ENCODE peak calls at places on chromosomes 7 and 10, in four cellular contexts. One of them, this sample, is unnamed.

GRCh38 chr7:55107946-55108345 is 89.1 kb downstream of the EGFR start:
- DNase-seq in cardiac muscle cell: no peak
- DNase-seq in right atrium auricular region: no peak
- DNase-seq in CD8-positive, alpha-beta memory T cell: no peak
- DNase-seq in this sample: no peak

GRCh38 chr7:70152313-70152712 is 554.0 kb downstream of the AUTS2 start:
- DNase-seq in cardiac muscle cell: no peak
- DNase-seq in right atrium auricular region: no peak
- DNase-seq in CD8-positive, alpha-beta memory T cell: no peak
- DNase-seq in this sample: no peak

GRCh38 chr10:36880898-36881297 is 244.5 kb upstream of the ANKRD30A start:
- DNase-seq in cardiac muscle cell: peak; percentile 35
- DNase-seq in right atrium auricular region: no peak
- DNase-seq in CD8-positive, alpha-beta memory T cell: no peak
- DNase-seq in this sample: no peak

GRCh38 chr7:139620676-139621344 is 97.3 kb downstream of the CLEC2L start:
- DNase-seq in cardiac muscle cell: peak; percentile 48
- DNase-seq in right atrium auricular region: no peak
- DNase-seq in CD8-positive, alpha-beta memory T cell: no peak
- DNase-seq in this sample: peak; percentile 40

GRCh38 chr7:98286701-98287485 is 5.4 kb downstream of the BRI3 start:
- DNase-seq in cardiac muscle cell: peak; percentile 36
- DNase-seq in right atrium auricular region: no peak
- DNase-seq in CD8-positive, alpha-beta memory T cell: no peak
- DNase-seq in this sample: peak; percentile 64

GRCh38 chr7:122248472-122248871 is 56.1 kb downstream of the FEZF1 start:
- DNase-seq in cardiac muscle cell: no peak
- DNase-seq in right atrium auricular region: no peak
- DNase-seq in CD8-positive, alpha-beta memory T cell: no peak
- DNase-seq in this sample: no peak

GRCh38 chr10:44935961-44936285 is 23.7 kb upstream of the RASSF4 start:
- DNase-seq in cardiac muscle cell: no peak
- DNase-seq in right atrium auricular region: no peak
- DNase-seq in CD8-positive, alpha-beta memory T cell: no peak
- DNase-seq in this sample: no peak

GRCh38 chr7:135213831-135214230 is 2.5 kb upstream of the WDR91 start:
- DNase-seq in cardiac muscle cell: no peak
- DNase-seq in right atrium auricular region: no peak
- DNase-seq in CD8-positive, alpha-beta memory T cell: no peak
- DNase-seq in this sample: no peak

GRCh38 chr7:111383133-111383532 is 179.2 kb downstream of the IMMP2L start:
- DNase-seq in cardiac muscle cell: no peak
- DNase-seq in right atrium auricular region: no peak
- DNase-seq in CD8-positive, alpha-beta memory T cell: no peak
- DNase-seq in this sample: no peak

GRCh38 chr7:131546126-131546525 is 10.3 kb downstream of the PODXL start:
- DNase-seq in cardiac muscle cell: no peak
- DNase-seq in right atrium auricular region: no peak
- DNase-seq in CD8-positive, alpha-beta memory T cell: no peak
- DNase-seq in this sample: peak; percentile 75

GRCh38 chr10:93541402-93542357 is 24.8 kb upstream of the FFAR4 start:
- DNase-seq in cardiac muscle cell: peak; percentile 63
- DNase-seq in right atrium auricular region: no peak
- DNase-seq in CD8-positive, alpha-beta memory T cell: no peak
- DNase-seq in this sample: peak; percentile 55

GRCh38 chr7:7706556-7706955 is 11.9 kb downstream of the RPA3 start:
- DNase-seq in cardiac muscle cell: no peak
- DNase-seq in right atrium auricular region: no peak
- DNase-seq in CD8-positive, alpha-beta memory T cell: no peak
- DNase-seq in this sample: no peak

GRCh38 chr7:110296321-110296720 is 794.6 kb upstream of the LRRN3 start:
- DNase-seq in cardiac muscle cell: no peak
- DNase-seq in right atrium auricular region: no peak
- DNase-seq in CD8-positive, alpha-beta memory T cell: no peak
- DNase-seq in this sample: no peak

GRCh38 chr7:2233876-2234275 is 1.1 kb upstream of the MAD1L1 start:
- DNase-seq in cardiac muscle cell: no peak
- DNase-seq in right atrium auricular region: no peak
- DNase-seq in CD8-positive, alpha-beta memory T cell: no peak
- DNase-seq in this sample: no peak

GRCh38 chr7:105055621-105056020 is 41.6 kb downstream of the KMT2E start:
- DNase-seq in cardiac muscle cell: no peak
- DNase-seq in right atrium auricular region: no peak
- DNase-seq in CD8-positive, alpha-beta memory T cell: no peak
- DNase-seq in this sample: no peak

GRCh38 chr7:36355490-36355889 is 34.2 kb upstream of the ANLN start:
- DNase-seq in cardiac muscle cell: no peak
- DNase-seq in right atrium auricular region: no peak
- DNase-seq in CD8-positive, alpha-beta memory T cell: no peak
- DNase-seq in this sample: no peak

GRCh38 chr10:128125944-128126764 is at the start of gene MKI67:
- DNase-seq in cardiac muscle cell: peak; percentile 94
- DNase-seq in right atrium auricular region: peak; percentile 75
- DNase-seq in CD8-positive, alpha-beta memory T cell: peak; percentile 83
- DNase-seq in this sample: peak; percentile 85

GRCh38 chr10:60434418-60435046 is 44.9 kb upstream of the ANK3 start:
- DNase-seq in cardiac muscle cell: peak; percentile 65
- DNase-seq in right atrium auricular region: no peak
- DNase-seq in CD8-positive, alpha-beta memory T cell: no peak
- DNase-seq in this sample: peak; percentile 58

GRCh38 chr10:104054430-104054829 is 31.2 kb downstream of the COL17A1 start:
- DNase-seq in cardiac muscle cell: no peak
- DNase-seq in right atrium auricular region: no peak
- DNase-seq in CD8-positive, alpha-beta memory T cell: no peak
- DNase-seq in this sample: no peak

GRCh38 chr7:73933091-73933490 is 72.1 kb downstream of the TMEM270 start:
- DNase-seq in cardiac muscle cell: no peak
- DNase-seq in right atrium auricular region: no peak
- DNase-seq in CD8-positive, alpha-beta memory T cell: no peak
- DNase-seq in this sample: no peak

GRCh38 chr7:139182363-139182762 is 48.7 kb upstream of the UBN2 start:
- DNase-seq in cardiac muscle cell: no peak
- DNase-seq in right atrium auricular region: no peak
- DNase-seq in CD8-positive, alpha-beta memory T cell: no peak
- DNase-seq in this sample: no peak

GRCh38 chr7:100966542-100967291 is 2.6 kb upstream of the MUC12 start:
- DNase-seq in cardiac muscle cell: no peak
- DNase-seq in right atrium auricular region: no peak
- DNase-seq in CD8-positive, alpha-beta memory T cell: no peak
- DNase-seq in this sample: no peak

GRCh38 chr7:141381794-141382453 is 169.3 kb upstream of the AGK start:
- DNase-seq in cardiac muscle cell: no peak
- DNase-seq in right atrium auricular region: no peak
- DNase-seq in CD8-positive, alpha-beta memory T cell: no peak
- DNase-seq in this sample: no peak

GRCh38 chr7:79529896-79530235 is 76.4 kb upstream of the MAGI2 start:
- DNase-seq in cardiac muscle cell: no peak
- DNase-seq in right atrium auricular region: no peak
- DNase-seq in CD8-positive, alpha-beta memory T cell: no peak
- DNase-seq in this sample: no peak

GRCh38 chr7:24882989-24883631 is 96.9 kb downstream of the OSBPL3 start:
- DNase-seq in cardiac muscle cell: no peak
- DNase-seq in right atrium auricular region: peak; percentile 77
- DNase-seq in CD8-positive, alpha-beta memory T cell: no peak
- DNase-seq in this sample: no peak

GRCh38 chr7:40009301-40009700 is 59.2 kb downstream of the CDK13 start:
- DNase-seq in cardiac muscle cell: no peak
- DNase-seq in right atrium auricular region: no peak
- DNase-seq in CD8-positive, alpha-beta memory T cell: no peak
- DNase-seq in this sample: no peak

GRCh38 chr7:11742496-11742895 is 89.5 kb downstream of the THSD7A start:
- DNase-seq in cardiac muscle cell: no peak
- DNase-seq in right atrium auricular region: no peak
- DNase-seq in CD8-positive, alpha-beta memory T cell: no peak
- DNase-seq in this sample: no peak

DNA sequence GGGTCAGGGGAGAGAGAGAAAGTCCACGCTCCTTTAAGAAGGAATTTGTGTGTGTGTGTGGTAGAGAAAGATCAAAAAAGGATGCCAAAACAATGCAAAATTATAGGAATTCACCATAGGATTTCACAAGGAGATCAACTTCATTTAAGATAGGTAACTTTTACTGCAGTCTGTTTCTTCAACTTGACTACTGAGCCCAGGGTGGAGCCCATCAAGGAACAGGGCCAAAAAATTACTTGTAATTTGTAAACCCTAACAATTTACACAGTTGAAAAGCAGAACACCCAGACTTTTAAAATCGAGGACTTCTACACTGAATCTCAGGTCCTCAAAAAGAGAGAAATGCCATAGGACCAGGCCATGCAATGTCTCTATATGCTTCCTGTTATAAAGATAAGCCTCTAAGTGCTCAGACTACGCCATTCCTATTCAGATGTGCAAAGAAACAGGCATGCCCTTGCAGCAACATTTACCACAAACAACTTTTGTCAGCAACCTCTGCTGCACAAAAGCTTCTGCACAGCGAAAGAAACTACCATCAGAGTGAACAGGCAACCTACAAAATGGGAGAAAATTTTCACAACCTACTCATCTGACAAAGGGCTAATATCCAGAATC is 10.6 kb upstream of the GIMAP4 start:
- DNase-seq in cardiac muscle cell: no peak
- DNase-seq in right atrium auricular region: no peak
- DNase-seq in CD8-positive, alpha-beta memory T cell: no peak
- DNase-seq in this sample: no peak
- H3K27ac ChIP-seq in cardiac muscle cell: no peak overlapping the region
- H3K27ac ChIP-seq in right atrium auricular region: no peak overlapping the region
- H3K27ac ChIP-seq in CD8-positive, alpha-beta memory T cell: no peak overlapping the region
- H3K27ac ChIP-seq in this sample: no peak overlapping the region

GRCh38 chr10:89478739-89479116 is 56.7 kb downstream of the SLC16A12 start:
- DNase-seq in cardiac muscle cell: peak; percentile 50
- DNase-seq in right atrium auricular region: no peak
- DNase-seq in CD8-positive, alpha-beta memory T cell: no peak
- DNase-seq in this sample: no peak
- H3K4me1 ChIP-seq in cardiac muscle cell: peaks cover 81% of the 10 kb centered on the region
- H3K4me1 ChIP-seq in right atrium auricular region: peaks cover 90% of the 10 kb centered on the region
- H3K4me1 ChIP-seq in CD8-positive, alpha-beta memory T cell: no peaks in the 10 kb centered on the region
- H3K4me1 ChIP-seq in this sample: peaks cover 55% of the 10 kb centered on the region

GRCh38 chr7:126799541-126799940 is 453.2 kb downstream of the GRM8 start:
- DNase-seq in cardiac muscle cell: no peak
- DNase-seq in right atrium auricular region: no peak
- DNase-seq in CD8-positive, alpha-beta memory T cell: no peak
- DNase-seq in this sample: no peak
- H3K4me3 ChIP-seq in cardiac muscle cell: no peak overlapping the region
- H3K4me3 ChIP-seq in right atrium auricular region: no peak overlapping the region
- H3K4me3 ChIP-seq in CD8-positive, alpha-beta memory T cell: no peak overlapping the region
- H3K4me3 ChIP-seq in this sample: no peak overlapping the region

GRCh38 chr10:33749809-33750208 is 415.3 kb upstream of the NRP1 start:
- DNase-seq in cardiac muscle cell: no peak
- DNase-seq in right atrium auricular region: no peak
- DNase-seq in CD8-positive, alpha-beta memory T cell: no peak
- DNase-seq in this sample: no peak
- H3K27ac ChIP-seq in cardiac muscle cell: no peak overlapping the region
- H3K27ac ChIP-seq in right atrium auricular region: no peak overlapping the region
- H3K27ac ChIP-seq in CD8-positive, alpha-beta memory T cell: no peak overlapping the region
- H3K27ac ChIP-seq in this sample: no peak overlapping the region

GRCh38 chr7:468141-468540 is 51.5 kb downstream of the PDGFA start:
- DNase-seq in cardiac muscle cell: no peak
- DNase-seq in right atrium auricular region: no peak
- DNase-seq in CD8-positive, alpha-beta memory T cell: no peak
- DNase-seq in this sample: no peak
- H3K4me1 ChIP-seq in cardiac muscle cell: peaks cover 6% of the 10 kb centered on the region
- H3K4me1 ChIP-seq in right atrium auricular region: peaks cover 24% of the 10 kb centered on the region
- H3K4me1 ChIP-seq in CD8-positive, alpha-beta memory T cell: peaks cover 11% of the 10 kb centered on the region
- H3K4me1 ChIP-seq in this sample: peaks cover 8% of the 10 kb centered on the region

GRCh38 chr10:23571884-23572283 is 133.0 kb downstream of the OTUD1 start:
- DNase-seq in cardiac muscle cell: no peak
- DNase-seq in right atrium auricular region: no peak
- DNase-seq in CD8-positive, alpha-beta memory T cell: no peak
- DNase-seq in this sample: no peak
- H3K4me3 ChIP-seq in cardiac muscle cell: no peak overlapping the region
- H3K4me3 ChIP-seq in right atrium auricular region: no peak overlapping the region
- H3K4me3 ChIP-seq in CD8-positive, alpha-beta memory T cell: no peak overlapping the region
- H3K4me3 ChIP-seq in this sample: no peak overlapping the region

GRCh38 chr7:51138121-51139085 is 178.2 kb downstream of the COBL start:
- DNase-seq in cardiac muscle cell: no peak
- DNase-seq in right atrium auricular region: no peak
- DNase-seq in CD8-positive, alpha-beta memory T cell: no peak
- DNase-seq in this sample: no peak

GRCh38 chr7:51141451-51141971 is 175.1 kb downstream of the COBL start:
- DNase-seq in cardiac muscle cell: peak; percentile 83
- DNase-seq in right atrium auricular region: no peak
- DNase-seq in CD8-positive, alpha-beta memory T cell: no peak
- DNase-seq in this sample: peak; percentile 38

GRCh38 chr7:51142741-51143390 is 173.7 kb downstream of the COBL start:
- DNase-seq in cardiac muscle cell: no peak
- DNase-seq in right atrium auricular region: no peak
- DNase-seq in CD8-positive, alpha-beta memory T cell: no peak
- DNase-seq in this sample: no peak

GRCh38 chr7:51139796-51140195 is 176.8 kb downstream of the COBL start:
- DNase-seq in cardiac muscle cell: no peak
- DNase-seq in right atrium auricular region: no peak
- DNase-seq in CD8-positive, alpha-beta memory T cell: no peak
- DNase-seq in this sample: peak; percentile 54

DNA sequence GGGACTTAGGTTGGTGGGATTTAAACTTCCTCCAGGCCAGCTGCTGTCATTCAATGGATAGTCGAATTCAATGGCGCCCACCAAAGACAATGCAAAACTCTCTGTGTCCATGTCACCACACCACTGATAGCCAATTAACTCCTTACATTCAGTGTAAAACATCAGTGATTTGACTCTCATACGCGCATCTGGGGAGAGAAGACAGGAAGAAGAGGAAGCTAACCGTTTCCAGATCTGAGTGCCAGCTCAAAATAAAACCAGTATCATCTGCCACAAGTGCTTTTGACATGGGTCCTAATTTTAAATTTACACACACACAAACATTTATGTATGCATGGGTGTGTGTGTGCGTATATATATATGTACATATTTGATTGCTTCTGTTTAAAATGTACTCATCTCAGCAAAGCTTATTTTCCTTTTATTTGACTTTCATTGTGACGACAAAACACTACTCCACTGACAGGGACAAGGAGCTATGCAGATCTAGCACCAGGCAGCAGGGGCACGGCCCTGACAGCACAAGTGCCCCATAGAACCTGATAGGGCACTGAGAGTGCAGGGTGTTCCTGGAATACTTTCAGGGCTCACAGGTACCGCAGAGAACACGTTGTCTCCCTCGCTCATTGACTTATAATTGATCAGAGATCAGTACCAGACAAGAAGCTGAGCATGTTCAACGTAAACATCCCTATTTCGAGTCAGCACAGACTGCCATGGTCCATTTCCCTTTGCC is 176.2 kb downstream of the COBL start:
- DNase-seq in cardiac muscle cell: no peak
- DNase-seq in right atrium auricular region: no peak
- DNase-seq in CD8-positive, alpha-beta memory T cell: no peak
- DNase-seq in this sample: peak; percentile 25
- H3K27ac ChIP-seq in cardiac muscle cell: no peak overlapping the region
- H3K27ac ChIP-seq in right atrium auricular region: peak overlapping the region; percentile 64
- H3K27ac ChIP-seq in CD8-positive, alpha-beta memory T cell: no peak overlapping the region
- H3K27ac ChIP-seq in this sample: peak overlapping the region; percentile 81